ENCODE peak calls at places on chromosome 1, in five cellular contexts. N is NCI-H1417 treated with DMSO at 0.1 percent for 48 hours, S is uterus, P is gastrocnemius medialis, U is right atrium auricular region. Y is an unnamed sample.

GRCh38 chr1:192225713-192226112 is 67.5 kb downstream of the RGS18 start:
- DNase-seq in N (no peak), S (no peak), P (no peak), U (no peak), Y (peak)

GRCh38 chr1:68449901-68450300 is at the start of gene RPE65:
- DNase-seq in N (no peak), S (no peak), P (no peak), U (no peak), Y (no peak)

GRCh38 chr1:113207019-113207418 is 134.0 kb downstream of the LRIG2 start:
- DNase-seq in P (no peak), S (no peak), N (no peak), U (no peak), Y (no peak)

GRCh38 chr1:1433804-1434130 is 1.7 kb upstream of the VWA1 start:
- DNase-seq in N (no peak), S (peak), P (no peak), U (peak), Y (no peak)

GRCh38 chr1:171935664-171936063 is 94.4 kb downstream of the DNM3 start:
- DNase-seq in U (no peak), P (no peak), S (no peak), N (no peak), Y (no peak)

GRCh38 chr1:155776414-155776813 is 80.6 kb downstream of the GON4L start:
- DNase-seq in N (no peak), S (no peak), U (no peak), P (no peak), Y (no peak)

GRCh38 chr1:207603777-207604176 is 41.2 kb upstream of the CR1L start:
- DNase-seq in S (no peak), U (no peak), N (no peak), P (no peak), Y (no peak)

GRCh38 chr1:220696863-220697231 is 6.7 kb downstream of the C1orf115 start:
- DNase-seq in P (no peak), N (no peak), S (no peak), U (no peak), Y (no peak)

GRCh38 chr1:18041107-18041506 is 66.5 kb upstream of the IGSF21 start:
- DNase-seq in N (no peak), U (peak), S (no peak), P (peak), Y (no peak)

GRCh38 chr1:160544647-160545046 is 21.6 kb upstream of the SLAMF6 start:
- DNase-seq in P (no peak), U (no peak), S (no peak), N (no peak), Y (no peak)

GRCh38 chr1:184836934-184837698 is 82.5 kb upstream of the EDEM3 start:
- DNase-seq in P (no peak), U (no peak), S (no peak), N (no peak), Y (no peak)

Y was measured in glomerular endothelial cell.